ENCODE peak calls at places on chromosomes 6 and 20, in four cellular contexts. E is heart left ventricle, Z is BJ, Y is uterus. C is an unnamed sample.

GRCh38 chr20:50628853-50629674 is 62.3 kb downstream of the RIPOR3 start:
- DNase-seq in Z (no peak), Y (no peak), E (no peak), C (no peak)

GRCh38 chr6:142300758-142301251 is 1.0 kb upstream of the ADGRG6 start:
- DNase-seq in Y (no peak), E (no peak), Z (no peak), C (peak; percentile 63)

GRCh38 chr6:160767019-160767646 is 65.1 kb downstream of the PLG start:
- DNase-seq in Y (peak; percentile 78), Z (no peak), E (peak; percentile 39), C (no peak)

GRCh38 chr20:4666001-4666470 is 55.7 kb upstream of the PRND start:
- DNase-seq in Z (peak; percentile 40), Y (no peak), E (no peak), C (peak; percentile 66)

GRCh38 chr6:73134588-73134987 is 90.7 kb downstream of the KHDC1L start:
- DNase-seq in E (no peak), Z (no peak), Y (no peak), C (peak; percentile 22)

GRCh38 chr6:157517601-157518359 is 136.8 kb downstream of the ZDHHC14 start:
- DNase-seq in Z (no peak), Y (no peak), E (no peak), C (no peak)

GRCh38 chr6:168326294-168327261 is 7.0 kb upstream of the DACT2 start:
- DNase-seq in Z (no peak), E (no peak), Y (no peak), C (peak; percentile 8)

GRCh38 chr6:29912840-29913239 is 29.5 kb upstream of the HLA-A start:
- DNase-seq in Z (no peak), Y (no peak), E (no peak), C (no peak)

GRCh38 chr6:38155576-38156204 is 336.2 kb downstream of the ZFAND3 start:
- DNase-seq in E (no peak), Z (no peak), Y (no peak), C (peak; percentile 65)

GRCh38 chr6:33991610-33992009 is 154.3 kb downstream of the GRM4 start:
- DNase-seq in Y (no peak), Z (no peak), E (no peak), C (no peak)

GRCh38 chr6:25946631-25947030 is 16.0 kb upstream of the TRIM38 start:
- DNase-seq in E (no peak), Y (no peak), Z (no peak), C (no peak)

GRCh38 chr20:34017610-34018009 is 23.9 kb downstream of the RALY start:
- DNase-seq in E (no peak), Z (peak; percentile 57), Y (no peak), C (peak; percentile 74)

GRCh38 chr20:52985687-52986086 is 13.5 kb downstream of the TSHZ2 start:
- DNase-seq in E (no peak), Z (no peak), Y (no peak), C (no peak)

GRCh38 chr6:24126586-24127192 is 674 bp downstream of the NRSN1 start:
- DNase-seq in Y (no peak), E (peak; percentile 8), Z (no peak), C (peak; percentile 58)

GRCh38 chr6:26022166-26022510 is 59.5 kb downstream of the TRIM38 start:
- DNase-seq in E (peak; percentile 76), Y (peak; percentile 84), Z (peak; percentile 59), C (peak; percentile 91)

GRCh38 chr6:168448243-168448855 is 7.4 kb downstream of the SMOC2 start:
- DNase-seq in E (no peak), Z (no peak), Y (no peak), C (no peak)

GRCh38 chr6:129498950-129499870 is 210.8 kb downstream of the ARHGAP18 start:
- DNase-seq in Y (no peak), Z (no peak), E (no peak), C (peak; percentile 72)

GRCh38 chr6:106974337-106974998 is at the start of gene CD24:
- DNase-seq in Y (no peak), E (no peak), Z (no peak), C (no peak)

GRCh38 chr6:36488221-36488620 is 45.4 kb downstream of the KCTD20 start:
- DNase-seq in Y (no peak), Z (no peak), E (no peak), C (no peak)

GRCh38 chr6:135651964-135652755 is 154.6 kb upstream of the AHI1 start:
- DNase-seq in Z (no peak), E (no peak), Y (no peak), C (no peak)

GRCh38 chr20:44186674-44187053 is 324 bp downstream of the JPH2 start:
- DNase-seq in E (no peak), Z (no peak), Y (no peak), C (no peak)

GRCh38 chr6:122913558-122913957 is 82.5 kb upstream of the CLVS2 start:
- DNase-seq in E (no peak), Y (no peak), Z (no peak), C (no peak)

GRCh38 chr6:68038815-68039408 is 596.2 kb upstream of the ADGRB3 start:
- DNase-seq in Z (no peak), E (no peak), Y (no peak), C (no peak)

GRCh38 chr6:87436435-87436834 is 28.7 kb downstream of the CFAP206 start:
- DNase-seq in Y (peak; percentile 15), E (peak; percentile 37), Z (peak; percentile 11), C (peak; percentile 73)

GRCh38 chr6:154908723-154909122 is 86.4 kb upstream of the TIAM2 start:
- DNase-seq in Z (no peak), E (no peak), Y (no peak), C (no peak)
- TF ChIP-seq CTCF in Z (no peak), E (no peak), Y (no peak), C (no peak)

GRCh38 chr6:27617046-27617687 is 144.3 kb upstream of the ZNF184 start:
- DNase-seq in Y (no peak), E (no peak), Z (no peak), C (peak; percentile 33)

GRCh38 chr6:27617700-27618689 is 145.1 kb upstream of the ZNF184 start:
- DNase-seq in Y (no peak), E (no peak), Z (no peak), C (peak; percentile 41)

GRCh38 chr6:27619436-27619835 is 146.5 kb upstream of the ZNF184 start:
- DNase-seq in E (no peak), Y (no peak), Z (no peak), C (no peak)

GRCh38 chr6:27611451-27611850 is 138.5 kb upstream of the ZNF184 start:
- DNase-seq in E (no peak), Z (no peak), Y (no peak), C (no peak)

GRCh38 chr6:27616313-27617045 is 143.6 kb upstream of the ZNF184 start:
- DNase-seq in E (no peak), Z (no peak), Y (no peak), C (no peak)
- H3K4me3 ChIP-seq in E (no peak overlapping the region), Z (peak overlapping the region; percentile 30), Y (no peak overlapping the region), C (peak overlapping the region; percentile 60)

DNA sequence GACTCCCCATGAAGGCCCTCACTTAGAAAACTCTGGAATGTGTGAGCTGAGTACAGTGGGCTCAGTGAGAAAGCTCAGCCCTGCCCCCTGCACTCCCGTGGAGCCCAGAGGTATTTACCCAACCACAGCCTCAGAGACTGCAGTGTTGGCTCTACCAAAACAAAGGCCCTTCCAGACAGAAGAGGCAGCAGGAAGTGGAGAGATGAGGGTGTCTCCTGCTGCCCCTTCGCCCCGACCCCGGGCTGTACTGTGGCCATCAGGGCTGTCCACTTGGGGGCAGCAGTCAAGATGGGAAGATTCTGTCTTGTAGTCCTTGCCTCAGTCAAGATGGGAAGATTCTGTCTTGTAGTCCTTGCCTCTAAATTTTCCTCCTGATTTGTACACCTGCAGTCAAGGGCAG is 341.3 kb downstream of the TAF4 start:
- DNase-seq in Y (no peak), E (no peak), Z (no peak), C (no peak)
- TF ChIP-seq CTCF in Y (no peak), E (no peak), Z (peak; percentile 3), C (no peak)

GRCh38 chr20:47359533-47360206 is 3.2 kb upstream of the ZMYND8 start:
- DNase-seq in E (peak; percentile 29), Z (no peak), Y (no peak), C (no peak)

GRCh38 chr20:47356526-47357295 is at the start of gene ZMYND8:
- DNase-seq in Z (peak; percentile 76), Y (peak; percentile 88), E (peak; percentile 89), C (peak; percentile 96)

GRCh38 chr20:47357296-47358051 is 975 bp upstream of the ZMYND8 start:
- DNase-seq in Y (peak; percentile 90), E (peak; percentile 74), Z (peak; percentile 67), C (peak; percentile 99)

GRCh38 chr20:47358672-47359532 is 2.4 kb upstream of the ZMYND8 start:
- DNase-seq in E (peak; percentile 83), Z (peak; percentile 73), Y (peak; percentile 88), C (peak; percentile 97)

GRCh38 chr20:47358052-47358671 is 1.7 kb upstream of the ZMYND8 start:
- DNase-seq in E (no peak), Z (no peak), Y (no peak), C (no peak)
- H3K4me3 ChIP-seq in E (peak overlapping the region; percentile 16), Z (no peak overlapping the region), Y (no peak overlapping the region), C (peak overlapping the region; percentile 3)

DNA sequence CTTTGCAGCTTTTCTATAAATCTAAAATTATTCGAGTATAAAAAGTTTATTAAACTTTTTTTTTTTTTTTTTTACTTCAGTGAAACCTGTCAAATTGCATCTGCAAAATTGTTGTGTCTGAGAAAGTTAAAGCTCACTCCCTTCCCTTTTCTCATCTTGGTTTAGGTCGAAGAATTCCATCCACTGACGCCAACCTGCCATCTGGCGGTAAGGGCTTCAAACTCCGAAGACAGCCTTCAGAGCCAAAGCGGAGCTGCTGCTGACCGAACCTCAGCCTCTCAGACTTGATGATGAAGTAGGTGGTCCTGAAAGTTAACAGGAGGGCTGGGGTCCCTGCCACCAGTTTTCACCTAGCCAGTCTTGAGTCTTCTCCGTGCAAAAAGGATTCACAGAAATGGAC is 29.6 kb upstream of the VAPB start:
- DNase-seq in Z (no peak), Y (no peak), E (no peak), C (peak; percentile 22)
- TF ChIP-seq CTCF in Z (no peak), Y (no peak), E (no peak), C (no peak)

DNA sequence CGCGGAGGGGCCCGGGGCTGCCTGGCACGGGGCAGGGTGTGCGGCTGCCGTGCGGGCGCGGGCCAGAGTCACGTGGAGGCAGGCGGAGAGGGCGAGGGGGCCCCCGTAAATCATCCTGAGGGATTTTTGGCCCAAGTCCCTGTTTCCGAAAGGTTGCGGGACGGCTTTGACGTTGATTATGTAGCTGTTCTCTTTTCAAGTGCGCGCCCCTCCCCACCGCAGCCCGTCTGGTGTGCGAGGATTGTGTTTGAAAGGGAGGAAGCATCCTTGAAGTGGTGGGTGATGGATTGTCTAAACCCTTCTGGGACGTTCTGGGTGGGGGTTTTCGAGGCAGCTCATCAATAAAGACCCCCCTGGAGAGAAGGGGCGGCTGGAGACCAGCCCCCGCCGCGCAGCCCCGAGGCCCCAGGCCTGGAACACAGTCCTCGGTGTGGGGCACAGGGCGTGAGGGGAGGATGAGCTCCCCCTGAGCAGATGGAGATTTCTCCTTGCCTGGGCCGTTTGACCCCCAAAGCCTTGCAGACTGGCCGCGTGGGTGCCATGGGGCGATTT is 7.0 kb upstream of the FOXF2 start:
- DNase-seq in Y (no peak), E (no peak), Z (no peak), C (no peak)
- H3K4me3 ChIP-seq in Y (no peak overlapping the region), E (no peak overlapping the region), Z (no peak overlapping the region), C (no peak overlapping the region)

DNA sequence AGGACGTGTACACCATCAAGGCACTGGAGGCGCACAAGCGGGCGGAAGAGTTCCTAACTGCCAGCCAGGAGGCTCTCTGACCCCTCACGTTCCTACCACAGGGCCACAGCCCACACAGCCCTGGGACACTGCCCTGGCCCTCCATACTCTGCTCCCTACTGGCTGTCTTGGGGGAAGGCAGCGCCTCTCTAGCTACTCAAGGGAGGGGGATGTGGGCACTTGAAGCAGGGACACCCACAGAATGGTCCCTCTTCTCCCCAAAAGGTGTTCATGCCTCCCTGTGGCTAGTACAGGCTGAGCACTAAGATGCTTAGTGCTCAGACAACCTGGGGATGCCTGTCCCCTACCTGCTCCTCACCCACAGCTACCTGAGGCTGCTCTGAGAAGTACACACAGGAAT is 2.5 kb downstream of the MEA1 start:
- DNase-seq in E (no peak), Z (no peak), Y (no peak), C (no peak)
- TF ChIP-seq CTCF in E (no peak), Z (no peak), Y (no peak), C (no peak)